ENCODE peak calls at places on chromosome 5, in eight cellular contexts. One of them, this sample, is unnamed.

GRCh38 chr5:171462136-171462927 is 42.9 kb downstream of the FGF18 start:
- DNase-seq in NCI-H1417 treated with DMSO at 0.1 percent for 48 hours: no peak
- DNase-seq in posterior cingulate gyrus: no peak
- DNase-seq in nephron progenitor cell: no peak
- DNase-seq in cardiac muscle cell: no peak
- DNase-seq in ovary: no peak
- DNase-seq in stimulated activated CD8-positive, alpha-beta memory T cell treated with anti-CD3 and anti-CD28 coated beads, Interleukin-7, amount 100 ng/mL, for 4 hours: no peak
- DNase-seq in nucleus accumbens: no peak
- DNase-seq in this sample: peak; percentile 46

GRCh38 chr5:154898210-154898609 is 39.8 kb downstream of the CNOT8 start:
- DNase-seq in NCI-H1417 treated with DMSO at 0.1 percent for 48 hours: no peak
- DNase-seq in posterior cingulate gyrus: no peak
- DNase-seq in nephron progenitor cell: no peak
- DNase-seq in cardiac muscle cell: no peak
- DNase-seq in ovary: no peak
- DNase-seq in stimulated activated CD8-positive, alpha-beta memory T cell treated with anti-CD3 and anti-CD28 coated beads, Interleukin-7, amount 100 ng/mL, for 4 hours: no peak
- DNase-seq in nucleus accumbens: no peak
- DNase-seq in this sample: no peak

GRCh38 chr5:2017540-2018389 is 135.0 kb upstream of the IRX4 start:
- DNase-seq in NCI-H1417 treated with DMSO at 0.1 percent for 48 hours: no peak
- DNase-seq in posterior cingulate gyrus: no peak
- DNase-seq in nephron progenitor cell: no peak
- DNase-seq in cardiac muscle cell: peak; percentile 29
- DNase-seq in ovary: no peak
- DNase-seq in stimulated activated CD8-positive, alpha-beta memory T cell treated with anti-CD3 and anti-CD28 coated beads, Interleukin-7, amount 100 ng/mL, for 4 hours: no peak
- DNase-seq in nucleus accumbens: no peak
- DNase-seq in this sample: peak; percentile 51

GRCh38 chr5:147576646-147577535 is 67.0 kb upstream of the DPYSL3 start:
- DNase-seq in NCI-H1417 treated with DMSO at 0.1 percent for 48 hours: no peak
- DNase-seq in posterior cingulate gyrus: peak; percentile 62
- DNase-seq in nephron progenitor cell: peak; percentile 81
- DNase-seq in cardiac muscle cell: peak; percentile 54
- DNase-seq in ovary: peak; percentile 75
- DNase-seq in stimulated activated CD8-positive, alpha-beta memory T cell treated with anti-CD3 and anti-CD28 coated beads, Interleukin-7, amount 100 ng/mL, for 4 hours: no peak
- DNase-seq in nucleus accumbens: no peak
- DNase-seq in this sample: peak; percentile 80

GRCh38 chr5:55187370-55187769 is 14.4 kb upstream of the CDC20B start:
- DNase-seq in NCI-H1417 treated with DMSO at 0.1 percent for 48 hours: peak; percentile 0
- DNase-seq in posterior cingulate gyrus: no peak
- DNase-seq in nephron progenitor cell: no peak
- DNase-seq in cardiac muscle cell: peak; percentile 19
- DNase-seq in ovary: no peak
- DNase-seq in stimulated activated CD8-positive, alpha-beta memory T cell treated with anti-CD3 and anti-CD28 coated beads, Interleukin-7, amount 100 ng/mL, for 4 hours: no peak
- DNase-seq in nucleus accumbens: no peak
- DNase-seq in this sample: no peak

GRCh38 chr5:149544199-149544472 is 7.1 kb downstream of the CSNK1A1 start:
- DNase-seq in NCI-H1417 treated with DMSO at 0.1 percent for 48 hours: no peak
- DNase-seq in posterior cingulate gyrus: no peak
- DNase-seq in nephron progenitor cell: no peak
- DNase-seq in cardiac muscle cell: no peak
- DNase-seq in ovary: no peak
- DNase-seq in stimulated activated CD8-positive, alpha-beta memory T cell treated with anti-CD3 and anti-CD28 coated beads, Interleukin-7, amount 100 ng/mL, for 4 hours: no peak
- DNase-seq in nucleus accumbens: no peak
- DNase-seq in this sample: no peak

GRCh38 chr5:160479926-160480325 is 58.3 kb downstream of the PTTG1 start:
- DNase-seq in NCI-H1417 treated with DMSO at 0.1 percent for 48 hours: no peak
- DNase-seq in posterior cingulate gyrus: peak; percentile 45
- DNase-seq in nephron progenitor cell: no peak
- DNase-seq in cardiac muscle cell: peak; percentile 65
- DNase-seq in ovary: no peak
- DNase-seq in stimulated activated CD8-positive, alpha-beta memory T cell treated with anti-CD3 and anti-CD28 coated beads, Interleukin-7, amount 100 ng/mL, for 4 hours: no peak
- DNase-seq in nucleus accumbens: no peak
- DNase-seq in this sample: no peak

GRCh38 chr5:154755361-154756202 is at the start of gene LARP1:
- DNase-seq in NCI-H1417 treated with DMSO at 0.1 percent for 48 hours: no peak
- DNase-seq in posterior cingulate gyrus: peak; percentile 33
- DNase-seq in nephron progenitor cell: peak; percentile 61
- DNase-seq in cardiac muscle cell: peak; percentile 27
- DNase-seq in ovary: no peak
- DNase-seq in stimulated activated CD8-positive, alpha-beta memory T cell treated with anti-CD3 and anti-CD28 coated beads, Interleukin-7, amount 100 ng/mL, for 4 hours: peak; percentile 40
- DNase-seq in nucleus accumbens: peak; percentile 68
- DNase-seq in this sample: no peak

GRCh38 chr5:453725-454481 is 10.9 kb downstream of the EXOC3 start:
- DNase-seq in NCI-H1417 treated with DMSO at 0.1 percent for 48 hours: no peak
- DNase-seq in posterior cingulate gyrus: no peak
- DNase-seq in nephron progenitor cell: no peak
- DNase-seq in cardiac muscle cell: no peak
- DNase-seq in ovary: no peak
- DNase-seq in stimulated activated CD8-positive, alpha-beta memory T cell treated with anti-CD3 and anti-CD28 coated beads, Interleukin-7, amount 100 ng/mL, for 4 hours: no peak
- DNase-seq in nucleus accumbens: no peak
- DNase-seq in this sample: no peak

GRCh38 chr5:9889511-9889910 is 259.4 kb upstream of the TAS2R1 start:
- DNase-seq in NCI-H1417 treated with DMSO at 0.1 percent for 48 hours: no peak
- DNase-seq in posterior cingulate gyrus: no peak
- DNase-seq in nephron progenitor cell: no peak
- DNase-seq in cardiac muscle cell: no peak
- DNase-seq in ovary: no peak
- DNase-seq in stimulated activated CD8-positive, alpha-beta memory T cell treated with anti-CD3 and anti-CD28 coated beads, Interleukin-7, amount 100 ng/mL, for 4 hours: no peak
- DNase-seq in nucleus accumbens: no peak
- DNase-seq in this sample: no peak

GRCh38 chr5:425714-426113 is 17.3 kb upstream of the EXOC3 start:
- DNase-seq in NCI-H1417 treated with DMSO at 0.1 percent for 48 hours: no peak
- DNase-seq in posterior cingulate gyrus: no peak
- DNase-seq in nephron progenitor cell: no peak
- DNase-seq in cardiac muscle cell: peak; percentile 28
- DNase-seq in ovary: no peak
- DNase-seq in stimulated activated CD8-positive, alpha-beta memory T cell treated with anti-CD3 and anti-CD28 coated beads, Interleukin-7, amount 100 ng/mL, for 4 hours: no peak
- DNase-seq in nucleus accumbens: no peak
- DNase-seq in this sample: no peak